ENCODE peak calls at places on chromosomes 12 and 14, in nine cellular contexts. One of them, this sample, is unnamed.
A peak's percentile ranks its signal among the peaks of the same experiment; 100 is the strongest.

GRCh38 chr12:6766651-6767300 is 613 bp downstream of the PTMS start:
- DNase-seq in AG08395: peak; percentile 70
- DNase-seq in epithelial cell of prostate: no peak
- DNase-seq in HFFc6: peak; percentile 51
- DNase-seq in HTR-8/SVneo: peak; percentile 72
- DNase-seq in LoVo: peak; percentile 88
- DNase-seq in NCI-H460: peak; percentile 60
- DNase-seq in dorsolateral prefrontal cortex: no peak
- DNase-seq in activated naive CD8-positive, alpha-beta T cell treated with anti-CD3 and anti-CD28 coated beads, Interleukin-2, amount 10 ng/mL, durations not matched to agents 7 days and 5 days: peak; percentile 80
- DNase-seq in this sample: peak; percentile 72

GRCh38 chr12:112973712-112974305 is 4.5 kb upstream of the OAS2 start:
- DNase-seq in AG08395: no peak
- DNase-seq in dorsolateral prefrontal cortex: peak; percentile 29
- DNase-seq in epithelial cell of prostate: no peak
- DNase-seq in HFFc6: no peak
- DNase-seq in NCI-H460: no peak
- DNase-seq in LoVo: no peak
- DNase-seq in activated naive CD8-positive, alpha-beta T cell treated with anti-CD3 and anti-CD28 coated beads, Interleukin-2, amount 10 ng/mL, durations not matched to agents 7 days and 5 days: no peak
- DNase-seq in HTR-8/SVneo: no peak
- DNase-seq in this sample: no peak

GRCh38 chr14:36604757-36605505 is 22.5 kb upstream of the NKX2-8 start:
- DNase-seq in dorsolateral prefrontal cortex: peak; percentile 62
- DNase-seq in AG08395: peak; percentile 84
- DNase-seq in epithelial cell of prostate: no peak
- DNase-seq in HFFc6: peak; percentile 71
- DNase-seq in activated naive CD8-positive, alpha-beta T cell treated with anti-CD3 and anti-CD28 coated beads, Interleukin-2, amount 10 ng/mL, durations not matched to agents 7 days and 5 days: no peak
- DNase-seq in NCI-H460: peak; percentile 87
- DNase-seq in LoVo: peak; percentile 78
- DNase-seq in HTR-8/SVneo: peak; percentile 57
- DNase-seq in this sample: peak; percentile 37

GRCh38 chr12:119207161-119207560 is 28.4 kb downstream of the HSPB8 start:
- DNase-seq in AG08395: no peak
- DNase-seq in LoVo: no peak
- DNase-seq in HFFc6: no peak
- DNase-seq in HTR-8/SVneo: no peak
- DNase-seq in activated naive CD8-positive, alpha-beta T cell treated with anti-CD3 and anti-CD28 coated beads, Interleukin-2, amount 10 ng/mL, durations not matched to agents 7 days and 5 days: no peak
- DNase-seq in epithelial cell of prostate: no peak
- DNase-seq in dorsolateral prefrontal cortex: no peak
- DNase-seq in NCI-H460: no peak
- DNase-seq in this sample: no peak

GRCh38 chr12:121188227-121188626 is 21.7 kb upstream of the P2RX4 start:
- DNase-seq in LoVo: no peak
- DNase-seq in epithelial cell of prostate: no peak
- DNase-seq in dorsolateral prefrontal cortex: no peak
- DNase-seq in NCI-H460: no peak
- DNase-seq in activated naive CD8-positive, alpha-beta T cell treated with anti-CD3 and anti-CD28 coated beads, Interleukin-2, amount 10 ng/mL, durations not matched to agents 7 days and 5 days: no peak
- DNase-seq in HTR-8/SVneo: no peak
- DNase-seq in HFFc6: no peak
- DNase-seq in AG08395: no peak
- DNase-seq in this sample: no peak

GRCh38 chr14:100372357-100373048 is 49.4 kb downstream of the SLC25A47 start:
- DNase-seq in activated naive CD8-positive, alpha-beta T cell treated with anti-CD3 and anti-CD28 coated beads, Interleukin-2, amount 10 ng/mL, durations not matched to agents 7 days and 5 days: no peak
- DNase-seq in HTR-8/SVneo: no peak
- DNase-seq in epithelial cell of prostate: no peak
- DNase-seq in AG08395: no peak
- DNase-seq in HFFc6: no peak
- DNase-seq in LoVo: no peak
- DNase-seq in NCI-H460: no peak
- DNase-seq in dorsolateral prefrontal cortex: no peak
- DNase-seq in this sample: peak; percentile 12

GRCh38 chr12:2231011-2231595 is 178.3 kb downstream of the CACNA1C start:
- DNase-seq in activated naive CD8-positive, alpha-beta T cell treated with anti-CD3 and anti-CD28 coated beads, Interleukin-2, amount 10 ng/mL, durations not matched to agents 7 days and 5 days: no peak
- DNase-seq in AG08395: peak; percentile 14
- DNase-seq in HTR-8/SVneo: no peak
- DNase-seq in dorsolateral prefrontal cortex: no peak
- DNase-seq in NCI-H460: no peak
- DNase-seq in HFFc6: no peak
- DNase-seq in epithelial cell of prostate: no peak
- DNase-seq in LoVo: no peak
- DNase-seq in this sample: no peak

GRCh38 chr12:24728826-24729225 is 220.1 kb downstream of the BCAT1 start:
- DNase-seq in HFFc6: no peak
- DNase-seq in LoVo: no peak
- DNase-seq in NCI-H460: no peak
- DNase-seq in activated naive CD8-positive, alpha-beta T cell treated with anti-CD3 and anti-CD28 coated beads, Interleukin-2, amount 10 ng/mL, durations not matched to agents 7 days and 5 days: no peak
- DNase-seq in AG08395: no peak
- DNase-seq in dorsolateral prefrontal cortex: no peak
- DNase-seq in epithelial cell of prostate: no peak
- DNase-seq in HTR-8/SVneo: no peak
- DNase-seq in this sample: no peak

GRCh38 chr12:9732966-9733461 is at the start of gene CLECL1:
- DNase-seq in HFFc6: no peak
- DNase-seq in NCI-H460: no peak
- DNase-seq in activated naive CD8-positive, alpha-beta T cell treated with anti-CD3 and anti-CD28 coated beads, Interleukin-2, amount 10 ng/mL, durations not matched to agents 7 days and 5 days: no peak
- DNase-seq in HTR-8/SVneo: no peak
- DNase-seq in dorsolateral prefrontal cortex: no peak
- DNase-seq in epithelial cell of prostate: no peak
- DNase-seq in LoVo: no peak
- DNase-seq in AG08395: no peak
- DNase-seq in this sample: no peak

GRCh38 chr12:4270670-4271432 is 2.7 kb upstream of the CCND2 start:
- DNase-seq in HFFc6: no peak
- DNase-seq in NCI-H460: no peak
- DNase-seq in HTR-8/SVneo: no peak
- DNase-seq in LoVo: peak; percentile 69
- DNase-seq in activated naive CD8-positive, alpha-beta T cell treated with anti-CD3 and anti-CD28 coated beads, Interleukin-2, amount 10 ng/mL, durations not matched to agents 7 days and 5 days: peak; percentile 68
- DNase-seq in AG08395: no peak
- DNase-seq in dorsolateral prefrontal cortex: no peak
- DNase-seq in epithelial cell of prostate: no peak
- DNase-seq in this sample: no peak

GRCh38 chr12:132400011-132400641 is 70.7 kb upstream of the GALNT9 start:
- DNase-seq in dorsolateral prefrontal cortex: no peak
- DNase-seq in epithelial cell of prostate: no peak
- DNase-seq in NCI-H460: no peak
- DNase-seq in HFFc6: no peak
- DNase-seq in AG08395: no peak
- DNase-seq in LoVo: no peak
- DNase-seq in HTR-8/SVneo: no peak
- DNase-seq in activated naive CD8-positive, alpha-beta T cell treated with anti-CD3 and anti-CD28 coated beads, Interleukin-2, amount 10 ng/mL, durations not matched to agents 7 days and 5 days: peak; percentile 25
- DNase-seq in this sample: no peak

GRCh38 chr14:43803076-43803689 is 703.9 kb downstream of the FSCB start:
- DNase-seq in AG08395: no peak
- DNase-seq in HTR-8/SVneo: no peak
- DNase-seq in NCI-H460: no peak
- DNase-seq in dorsolateral prefrontal cortex: no peak
- DNase-seq in epithelial cell of prostate: no peak
- DNase-seq in HFFc6: no peak
- DNase-seq in activated naive CD8-positive, alpha-beta T cell treated with anti-CD3 and anti-CD28 coated beads, Interleukin-2, amount 10 ng/mL, durations not matched to agents 7 days and 5 days: no peak
- DNase-seq in LoVo: peak; percentile 74
- DNase-seq in this sample: no peak

GRCh38 chr14:71235865-71236264 is 328.6 kb downstream of the PCNX1 start:
- DNase-seq in activated naive CD8-positive, alpha-beta T cell treated with anti-CD3 and anti-CD28 coated beads, Interleukin-2, amount 10 ng/mL, durations not matched to agents 7 days and 5 days: no peak
- DNase-seq in dorsolateral prefrontal cortex: peak; percentile 88
- DNase-seq in LoVo: no peak
- DNase-seq in AG08395: peak; percentile 82
- DNase-seq in NCI-H460: no peak
- DNase-seq in HFFc6: no peak
- DNase-seq in HTR-8/SVneo: no peak
- DNase-seq in epithelial cell of prostate: no peak
- DNase-seq in this sample: no peak

This sample was measured in NCI-H226.